ENCODE peak calls at places on chromosomes 4 and X, in ten cellular contexts. One of them, this sample, is unnamed.

GRCh38 chr4:68129793-68130192 is at the start of gene TMPRSS11F:
- DNase-seq in SW480: no peak
- DNase-seq in upper lobe of left lung: no peak
- DNase-seq in HuH-7.5: no peak
- DNase-seq in WTC11: no peak
- DNase-seq in ascending aorta: no peak
- DNase-seq in SK-MEL-5: no peak
- DNase-seq in activated B cell treated with CpG ODN at 0.5 μM for 24 hours: no peak
- DNase-seq in GM12865: no peak
- DNase-seq in NCI-H510A treated with DMSO at 0.1 percent for 48 hours: peak
- DNase-seq in this sample: no peak

GRCh38 chr4:173485164-173485563 is 44.9 kb downstream of the HAND2 start:
- DNase-seq in SW480: no peak
- DNase-seq in upper lobe of left lung: no peak
- DNase-seq in HuH-7.5: no peak
- DNase-seq in WTC11: no peak
- DNase-seq in ascending aorta: peak
- DNase-seq in SK-MEL-5: no peak
- DNase-seq in activated B cell treated with CpG ODN at 0.5 μM for 24 hours: no peak
- DNase-seq in GM12865: no peak
- DNase-seq in NCI-H510A treated with DMSO at 0.1 percent for 48 hours: no peak
- DNase-seq in this sample: no peak

GRCh38 chr4:80069837-80070788 is 2.9 kb downstream of the ANTXR2 start:
- DNase-seq in SW480: no peak
- DNase-seq in upper lobe of left lung: no peak
- DNase-seq in HuH-7.5: no peak
- DNase-seq in WTC11: no peak
- DNase-seq in ascending aorta: no peak
- DNase-seq in SK-MEL-5: no peak
- DNase-seq in activated B cell treated with CpG ODN at 0.5 μM for 24 hours: no peak
- DNase-seq in GM12865: peak
- DNase-seq in NCI-H510A treated with DMSO at 0.1 percent for 48 hours: no peak
- DNase-seq in this sample: no peak

GRCh38 chrX:19593684-19594083 is 78.4 kb upstream of the MAP3K15 start:
- DNase-seq in SW480: peak
- DNase-seq in upper lobe of left lung: no peak
- DNase-seq in HuH-7.5: peak
- DNase-seq in WTC11: no peak
- DNase-seq in ascending aorta: no peak
- DNase-seq in SK-MEL-5: peak
- DNase-seq in activated B cell treated with CpG ODN at 0.5 μM for 24 hours: no peak
- DNase-seq in GM12865: peak
- DNase-seq in NCI-H510A treated with DMSO at 0.1 percent for 48 hours: peak
- DNase-seq in this sample: no peak

GRCh38 chr4:38166768-38167167 is 206.6 kb downstream of the PTTG2 start:
- DNase-seq in SW480: no peak
- DNase-seq in upper lobe of left lung: no peak
- DNase-seq in HuH-7.5: no peak
- DNase-seq in WTC11: no peak
- DNase-seq in ascending aorta: no peak
- DNase-seq in SK-MEL-5: no peak
- DNase-seq in activated B cell treated with CpG ODN at 0.5 μM for 24 hours: no peak
- DNase-seq in GM12865: no peak
- DNase-seq in NCI-H510A treated with DMSO at 0.1 percent for 48 hours: no peak
- DNase-seq in this sample: no peak

GRCh38 chr4:3074846-3075651 is 568 bp downstream of the HTT start:
- DNase-seq in SW480: peak
- DNase-seq in upper lobe of left lung: peak
- DNase-seq in HuH-7.5: peak
- DNase-seq in WTC11: peak
- DNase-seq in ascending aorta: peak
- DNase-seq in SK-MEL-5: peak
- DNase-seq in activated B cell treated with CpG ODN at 0.5 μM for 24 hours: peak
- DNase-seq in GM12865: peak
- DNase-seq in NCI-H510A treated with DMSO at 0.1 percent for 48 hours: peak
- DNase-seq in this sample: peak

GRCh38 chr4:82833696-82834313 is 35.2 kb upstream of the SCD5 start:
- DNase-seq in SW480: peak
- DNase-seq in upper lobe of left lung: no peak
- DNase-seq in HuH-7.5: no peak
- DNase-seq in WTC11: no peak
- DNase-seq in ascending aorta: no peak
- DNase-seq in SK-MEL-5: no peak
- DNase-seq in activated B cell treated with CpG ODN at 0.5 μM for 24 hours: no peak
- DNase-seq in GM12865: no peak
- DNase-seq in NCI-H510A treated with DMSO at 0.1 percent for 48 hours: no peak
- DNase-seq in this sample: no peak

GRCh38 chrX:16771483-16772398 is 14.5 kb upstream of the TXLNG start:
- DNase-seq in SW480: peak
- DNase-seq in upper lobe of left lung: no peak
- DNase-seq in HuH-7.5: peak
- DNase-seq in WTC11: peak
- DNase-seq in ascending aorta: no peak
- DNase-seq in SK-MEL-5: peak
- DNase-seq in activated B cell treated with CpG ODN at 0.5 μM for 24 hours: no peak
- DNase-seq in GM12865: peak
- DNase-seq in NCI-H510A treated with DMSO at 0.1 percent for 48 hours: peak
- DNase-seq in this sample: no peak

GRCh38 chr4:41203169-41203568 is 11.2 kb downstream of the APBB2 start:
- DNase-seq in SW480: no peak
- DNase-seq in upper lobe of left lung: no peak
- DNase-seq in HuH-7.5: no peak
- DNase-seq in WTC11: no peak
- DNase-seq in ascending aorta: no peak
- DNase-seq in SK-MEL-5: no peak
- DNase-seq in activated B cell treated with CpG ODN at 0.5 μM for 24 hours: no peak
- DNase-seq in GM12865: no peak
- DNase-seq in NCI-H510A treated with DMSO at 0.1 percent for 48 hours: no peak
- DNase-seq in this sample: no peak

GRCh38 chr4:125750399-125750798 is 435.6 kb downstream of the FAT4 start:
- DNase-seq in SW480: no peak
- DNase-seq in upper lobe of left lung: no peak
- DNase-seq in HuH-7.5: no peak
- DNase-seq in WTC11: no peak
- DNase-seq in ascending aorta: no peak
- DNase-seq in SK-MEL-5: no peak
- DNase-seq in activated B cell treated with CpG ODN at 0.5 μM for 24 hours: no peak
- DNase-seq in GM12865: no peak
- DNase-seq in NCI-H510A treated with DMSO at 0.1 percent for 48 hours: no peak
- DNase-seq in this sample: no peak

GRCh38 chr4:187235456-187236170 is 512.0 kb upstream of the FAT1 start:
- DNase-seq in SW480: no peak
- DNase-seq in upper lobe of left lung: no peak
- DNase-seq in HuH-7.5: no peak
- DNase-seq in WTC11: no peak
- DNase-seq in ascending aorta: no peak
- DNase-seq in SK-MEL-5: no peak
- DNase-seq in activated B cell treated with CpG ODN at 0.5 μM for 24 hours: no peak
- DNase-seq in GM12865: no peak
- DNase-seq in NCI-H510A treated with DMSO at 0.1 percent for 48 hours: peak
- DNase-seq in this sample: no peak

GRCh38 chr4:186104895-186105720 is 604 bp downstream of the FAM149A start:
- DNase-seq in SW480: peak
- DNase-seq in upper lobe of left lung: peak
- DNase-seq in HuH-7.5: peak
- DNase-seq in WTC11: peak
- DNase-seq in ascending aorta: no peak
- DNase-seq in SK-MEL-5: no peak
- DNase-seq in activated B cell treated with CpG ODN at 0.5 μM for 24 hours: no peak
- DNase-seq in GM12865: no peak
- DNase-seq in NCI-H510A treated with DMSO at 0.1 percent for 48 hours: no peak
- DNase-seq in this sample: no peak

GRCh38 chrX:137432609-137433008 is 133.3 kb upstream of the ZIC3 start:
- DNase-seq in SW480: peak
- DNase-seq in upper lobe of left lung: no peak
- DNase-seq in HuH-7.5: peak
- DNase-seq in WTC11: peak
- DNase-seq in ascending aorta: no peak
- DNase-seq in SK-MEL-5: peak
- DNase-seq in activated B cell treated with CpG ODN at 0.5 μM for 24 hours: no peak
- DNase-seq in GM12865: peak
- DNase-seq in NCI-H510A treated with DMSO at 0.1 percent for 48 hours: no peak
- DNase-seq in this sample: no peak

GRCh38 chr4:60723796-60724195 is 476.3 kb upstream of the ADGRL3 start:
- DNase-seq in SW480: no peak
- DNase-seq in upper lobe of left lung: no peak
- DNase-seq in HuH-7.5: no peak
- DNase-seq in WTC11: no peak
- DNase-seq in ascending aorta: no peak
- DNase-seq in SK-MEL-5: no peak
- DNase-seq in activated B cell treated with CpG ODN at 0.5 μM for 24 hours: no peak
- DNase-seq in GM12865: no peak
- DNase-seq in NCI-H510A treated with DMSO at 0.1 percent for 48 hours: no peak
- DNase-seq in this sample: no peak

GRCh38 chr4:4663028-4663427 is 121.2 kb upstream of the STX18 start:
- DNase-seq in SW480: no peak
- DNase-seq in upper lobe of left lung: no peak
- DNase-seq in HuH-7.5: no peak
- DNase-seq in WTC11: no peak
- DNase-seq in ascending aorta: no peak
- DNase-seq in SK-MEL-5: no peak
- DNase-seq in activated B cell treated with CpG ODN at 0.5 μM for 24 hours: no peak
- DNase-seq in GM12865: no peak
- DNase-seq in NCI-H510A treated with DMSO at 0.1 percent for 48 hours: no peak
- DNase-seq in this sample: no peak

GRCh38 chrX:69503835-69504625 is at the start of gene NALF2:
- DNase-seq in SW480: no peak
- DNase-seq in upper lobe of left lung: peak
- DNase-seq in HuH-7.5: no peak
- DNase-seq in WTC11: peak
- DNase-seq in ascending aorta: no peak
- DNase-seq in SK-MEL-5: peak
- DNase-seq in activated B cell treated with CpG ODN at 0.5 μM for 24 hours: no peak
- DNase-seq in GM12865: peak
- DNase-seq in NCI-H510A treated with DMSO at 0.1 percent for 48 hours: peak
- DNase-seq in this sample: peak

GRCh38 chr4:70802923-70803605 is 36.6 kb downstream of the GRSF1 start:
- DNase-seq in SW480: no peak
- DNase-seq in upper lobe of left lung: no peak
- DNase-seq in HuH-7.5: no peak
- DNase-seq in WTC11: no peak
- DNase-seq in ascending aorta: no peak
- DNase-seq in SK-MEL-5: no peak
- DNase-seq in activated B cell treated with CpG ODN at 0.5 μM for 24 hours: no peak
- DNase-seq in GM12865: no peak
- DNase-seq in NCI-H510A treated with DMSO at 0.1 percent for 48 hours: peak
- DNase-seq in this sample: no peak

GRCh38 chrX:74536142-74537010 is 78.0 kb downstream of the RLIM start:
- DNase-seq in SW480: peak
- DNase-seq in upper lobe of left lung: peak
- DNase-seq in HuH-7.5: peak
- DNase-seq in WTC11: peak
- DNase-seq in ascending aorta: peak
- DNase-seq in SK-MEL-5: no peak
- DNase-seq in activated B cell treated with CpG ODN at 0.5 μM for 24 hours: peak
- DNase-seq in GM12865: peak
- DNase-seq in NCI-H510A treated with DMSO at 0.1 percent for 48 hours: peak
- DNase-seq in this sample: no peak

GRCh38 chrX:40448793-40449192 is 132.0 kb upstream of the ATP6AP2 start:
- DNase-seq in SW480: no peak
- DNase-seq in upper lobe of left lung: no peak
- DNase-seq in HuH-7.5: no peak
- DNase-seq in WTC11: no peak
- DNase-seq in ascending aorta: no peak
- DNase-seq in SK-MEL-5: no peak
- DNase-seq in activated B cell treated with CpG ODN at 0.5 μM for 24 hours: no peak
- DNase-seq in GM12865: no peak
- DNase-seq in NCI-H510A treated with DMSO at 0.1 percent for 48 hours: no peak
- DNase-seq in this sample: no peak

GRCh38 chr4:94827481-94828110 is 69.8 kb downstream of the BMPR1B start:
- DNase-seq in SW480: peak
- DNase-seq in upper lobe of left lung: no peak
- DNase-seq in HuH-7.5: no peak
- DNase-seq in WTC11: no peak
- DNase-seq in ascending aorta: no peak
- DNase-seq in SK-MEL-5: no peak
- DNase-seq in activated B cell treated with CpG ODN at 0.5 μM for 24 hours: no peak
- DNase-seq in GM12865: no peak
- DNase-seq in NCI-H510A treated with DMSO at 0.1 percent for 48 hours: no peak
- DNase-seq in this sample: no peak

GRCh38 chrX:1424452-1424851 is 28.3 kb downstream of the ASMTL start:
- DNase-seq in SW480: no peak
- DNase-seq in upper lobe of left lung: no peak
- DNase-seq in HuH-7.5: no peak
- DNase-seq in WTC11: no peak
- DNase-seq in ascending aorta: no peak
- DNase-seq in SK-MEL-5: no peak
- DNase-seq in activated B cell treated with CpG ODN at 0.5 μM for 24 hours: no peak
- DNase-seq in GM12865: no peak
- DNase-seq in NCI-H510A treated with DMSO at 0.1 percent for 48 hours: no peak
- DNase-seq in this sample: no peak

GRCh38 chr4:82561745-82562552 is at the start of gene TMEM150C:
- DNase-seq in SW480: peak
- DNase-seq in upper lobe of left lung: no peak
- DNase-seq in HuH-7.5: peak
- DNase-seq in WTC11: peak
- DNase-seq in ascending aorta: no peak
- DNase-seq in SK-MEL-5: peak
- DNase-seq in activated B cell treated with CpG ODN at 0.5 μM for 24 hours: no peak
- DNase-seq in GM12865: no peak
- DNase-seq in NCI-H510A treated with DMSO at 0.1 percent for 48 hours: peak
- DNase-seq in this sample: no peak

GRCh38 chr4:88731359-88731758 is 33.7 kb upstream of the NAP1L5 start:
- DNase-seq in SW480: no peak
- DNase-seq in upper lobe of left lung: no peak
- DNase-seq in HuH-7.5: no peak
- DNase-seq in WTC11: no peak
- DNase-seq in ascending aorta: no peak
- DNase-seq in SK-MEL-5: no peak
- DNase-seq in activated B cell treated with CpG ODN at 0.5 μM for 24 hours: no peak
- DNase-seq in GM12865: no peak
- DNase-seq in NCI-H510A treated with DMSO at 0.1 percent for 48 hours: no peak
- DNase-seq in this sample: no peak

GRCh38 chrX:102624105-102624504 is 24.8 kb downstream of the ARMCX5 start:
- DNase-seq in SW480: no peak
- DNase-seq in upper lobe of left lung: no peak
- DNase-seq in HuH-7.5: no peak
- DNase-seq in WTC11: no peak
- DNase-seq in ascending aorta: no peak
- DNase-seq in SK-MEL-5: no peak
- DNase-seq in activated B cell treated with CpG ODN at 0.5 μM for 24 hours: no peak
- DNase-seq in GM12865: no peak
- DNase-seq in NCI-H510A treated with DMSO at 0.1 percent for 48 hours: no peak
- DNase-seq in this sample: no peak

GRCh38 chr4:80138556-80139538 is 58.5 kb upstream of the PRDM8 start:
- DNase-seq in SW480: no peak
- DNase-seq in upper lobe of left lung: peak
- DNase-seq in HuH-7.5: no peak
- DNase-seq in WTC11: no peak
- DNase-seq in ascending aorta: no peak
- DNase-seq in SK-MEL-5: no peak
- DNase-seq in activated B cell treated with CpG ODN at 0.5 μM for 24 hours: no peak
- DNase-seq in GM12865: peak
- DNase-seq in NCI-H510A treated with DMSO at 0.1 percent for 48 hours: no peak
- DNase-seq in this sample: no peak

GRCh38 chr4:73311428-73311827 is 52.8 kb upstream of the ANKRD17 start:
- DNase-seq in SW480: peak
- DNase-seq in upper lobe of left lung: no peak
- DNase-seq in HuH-7.5: no peak
- DNase-seq in WTC11: no peak
- DNase-seq in ascending aorta: no peak
- DNase-seq in SK-MEL-5: peak
- DNase-seq in activated B cell treated with CpG ODN at 0.5 μM for 24 hours: no peak
- DNase-seq in GM12865: peak
- DNase-seq in NCI-H510A treated with DMSO at 0.1 percent for 48 hours: peak
- DNase-seq in this sample: no peak

GRCh38 chrX:65601530-65602281 is 65.7 kb upstream of the MSN start:
- DNase-seq in SW480: peak
- DNase-seq in upper lobe of left lung: peak
- DNase-seq in HuH-7.5: no peak
- DNase-seq in WTC11: no peak
- DNase-seq in ascending aorta: peak
- DNase-seq in SK-MEL-5: peak
- DNase-seq in activated B cell treated with CpG ODN at 0.5 μM for 24 hours: no peak
- DNase-seq in GM12865: peak
- DNase-seq in NCI-H510A treated with DMSO at 0.1 percent for 48 hours: peak
- DNase-seq in this sample: no peak

GRCh38 chrX:153487590-153488071 is 7.1 kb upstream of the BGN start:
- DNase-seq in SW480: no peak
- DNase-seq in upper lobe of left lung: no peak
- DNase-seq in HuH-7.5: no peak
- DNase-seq in WTC11: no peak
- DNase-seq in ascending aorta: peak
- DNase-seq in SK-MEL-5: no peak
- DNase-seq in activated B cell treated with CpG ODN at 0.5 μM for 24 hours: no peak
- DNase-seq in GM12865: no peak
- DNase-seq in NCI-H510A treated with DMSO at 0.1 percent for 48 hours: no peak
- DNase-seq in this sample: no peak

This sample was measured in GOT3.